ENCODE peak calls at places on chromosomes 12 and 14, in eight cellular contexts. Y is left ventricle myocardium inferior; I is NCI-H345; B is kidney tubule cell; O is NCI-H1092; V is Peyer's patch; X is GM12865; R is naive thymus-derived CD8-positive, alpha-beta T cell. M is an unnamed sample.

GRCh38 chr12:125890983-125891382 is 825.7 kb downstream of the AACS start:
- DNase-seq in B (no peak), O (no peak), X (no peak), Y (peak), I (no peak), R (no peak), V (no peak), M (no peak)

GRCh38 chr12:113154351-113154973 is 4.9 kb downstream of the CFAP73 start:
- DNase-seq in X (no peak), B (peak), Y (no peak), R (no peak), I (no peak), V (no peak), O (no peak), M (no peak)

GRCh38 chr12:25213338-25213737 is 18.3 kb downstream of the ETFRF1 start:
- DNase-seq in V (no peak), B (no peak), O (no peak), Y (no peak), X (no peak), R (no peak), I (no peak), M (no peak)

GRCh38 chr12:104453133-104453532 is 3.6 kb upstream of the CHST11 start:
- DNase-seq in I (no peak), O (no peak), Y (no peak), R (no peak), X (no peak), V (no peak), B (no peak), M (no peak)

GRCh38 chr14:28709571-28710305 is 56.8 kb upstream of the FOXG1 start:
- DNase-seq in B (no peak), X (no peak), V (no peak), O (no peak), Y (no peak), I (no peak), R (no peak), M (no peak)

GRCh38 chr12:74119811-74120362 is 417.7 kb upstream of the ATXN7L3B start:
- DNase-seq in V (no peak), O (no peak), X (no peak), I (no peak), Y (no peak), R (no peak), B (no peak), M (no peak)

GRCh38 chr12:68507657-68508056 is 103.0 kb upstream of the RAP1B start:
- DNase-seq in R (no peak), X (no peak), Y (no peak), I (no peak), O (no peak), V (no peak), B (no peak), M (no peak)

GRCh38 chr12:72271401-72271740 is 799 bp upstream of the TRHDE start:
- DNase-seq in B (no peak), Y (no peak), O (peak), V (no peak), R (no peak), X (no peak), I (no peak), M (no peak)

GRCh38 chr12:10718279-10718821 is 4.8 kb downstream of the YBX3 start:
- DNase-seq in Y (no peak), I (no peak), B (peak), O (no peak), V (no peak), X (no peak), R (no peak), M (no peak)

GRCh38 chr12:14741153-14741552 is 44.8 kb upstream of the GUCY2C start:
- DNase-seq in R (no peak), V (no peak), Y (no peak), B (peak), I (no peak), X (peak), O (no peak), M (no peak)

GRCh38 chr14:69987416-69988144 is 108.4 kb downstream of the SMOC1 start:
- DNase-seq in O (no peak), X (no peak), R (no peak), I (no peak), Y (no peak), B (no peak), V (no peak), M (no peak)

GRCh38 chr14:36617824-36618223 is 35.4 kb upstream of the NKX2-8 start:
- DNase-seq in V (no peak), B (no peak), I (no peak), R (no peak), Y (no peak), O (no peak), X (no peak), M (no peak)

GRCh38 chr12:11158885-11159444 is 12.0 kb upstream of the SMIM10L1 start:
- DNase-seq in Y (no peak), X (no peak), I (no peak), B (no peak), O (no peak), R (no peak), V (no peak), M (no peak)

GRCh38 chr12:4082809-4083447 is 190.6 kb upstream of the CCND2 start:
- DNase-seq in Y (no peak), V (no peak), B (no peak), O (no peak), R (no peak), I (no peak), X (peak), M (no peak)

GRCh38 chr12:3898751-3899150 is 25.6 kb upstream of the PARP11 start:
- DNase-seq in I (no peak), V (no peak), Y (no peak), R (no peak), X (no peak), O (no peak), B (no peak), M (no peak)

GRCh38 chr14:24280797-24281460 is 9.5 kb upstream of the RABGGTA start:
- DNase-seq in X (no peak), I (no peak), Y (no peak), B (no peak), R (no peak), O (no peak), V (no peak), M (no peak)

GRCh38 chr12:1935700-1936378 is 17.4 kb upstream of the CACNA2D4 start:
- DNase-seq in B (no peak), R (no peak), O (no peak), V (no peak), X (no peak), I (no peak), Y (no peak), M (no peak)

GRCh38 chr14:22084393-22085281 is 411.0 kb upstream of the OR4E1 start:
- DNase-seq in X (peak), O (peak), Y (no peak), B (peak), V (no peak), R (no peak), I (peak), M (peak)

GRCh38 chr12:48923117-48923516 is 2.2 kb downstream of the FKBP11 start:
- DNase-seq in R (no peak), Y (no peak), O (no peak), B (no peak), V (no peak), I (no peak), X (no peak), M (no peak)

GRCh38 chr14:33805593-33805992 is 145.3 kb downstream of the EGLN3 start:
- DNase-seq in V (no peak), B (no peak), I (no peak), O (no peak), Y (no peak), X (no peak), R (no peak), M (no peak)

GRCh38 chr12:132407525-132407924 is 78.1 kb upstream of the GALNT9 start:
- DNase-seq in B (no peak), O (no peak), I (no peak), X (no peak), Y (no peak), V (no peak), R (no peak), M (no peak)

GRCh38 chr12:119699199-119699765 is 31.3 kb downstream of the PRKAB1 start:
- DNase-seq in B (peak), Y (no peak), I (no peak), X (no peak), V (no peak), R (no peak), O (no peak), M (no peak)

GRCh38 chr12:29043069-29043468 is 106.0 kb upstream of the FAR2 start:
- DNase-seq in V (no peak), O (no peak), I (no peak), B (no peak), Y (no peak), R (no peak), X (no peak), M (no peak)

GRCh38 chr14:69154779-69155178 is 1.9 kb upstream of the DCAF5 start:
- DNase-seq in X (peak), R (no peak), V (no peak), Y (no peak), B (peak), I (no peak), O (no peak), M (no peak)

GRCh38 chr12:2683283-2684025 is 111.3 kb upstream of the FKBP4 start:
- DNase-seq in I (no peak), Y (no peak), B (no peak), V (no peak), O (no peak), R (no peak), X (no peak), M (no peak)

GRCh38 chr14:21924479-21924878 is 250.9 kb upstream of the OR4E1 start:
- DNase-seq in V (peak), I (no peak), X (peak), Y (no peak), B (no peak), R (peak), O (no peak), M (peak)

GRCh38 chr12:132400011-132400641 is 70.7 kb upstream of the GALNT9 start:
- DNase-seq in V (peak), O (peak), Y (peak), R (no peak), B (no peak), I (peak), X (no peak), M (no peak)

GRCh38 chr12:49937639-49938300 is 12.8 kb upstream of the AQP2 start:
- DNase-seq in X (no peak), O (no peak), V (no peak), I (no peak), B (no peak), Y (no peak), R (no peak), M (no peak)

GRCh38 chr12:88111074-88111652 is 30.7 kb downstream of the CEP290 start:
- DNase-seq in X (peak), R (no peak), O (no peak), B (peak), Y (no peak), V (no peak), I (peak), M (peak)

GRCh38 chr12:32440120-32440865 is 40.9 kb downstream of the FGD4 start:
- DNase-seq in V (no peak), X (no peak), O (no peak), B (no peak), Y (no peak), R (no peak), I (no peak), M (no peak)

GRCh38 chr12:67045650-67046049 is 223.5 kb upstream of the CAND1 start:
- DNase-seq in Y (no peak), V (no peak), O (no peak), I (no peak), X (no peak), B (no peak), R (no peak), M (no peak)

GRCh38 chr14:69685716-69686115 is 74.3 kb downstream of the SUSD6 start:
- DNase-seq in X (no peak), V (peak), B (peak), R (no peak), Y (peak), I (peak), O (peak), M (no peak)

GRCh38 chr12:6563448-6564050 is 4.5 kb downstream of the NOP2 start:
- DNase-seq in Y (no peak), O (no peak), B (peak), I (peak), V (peak), X (peak), R (peak), M (peak)

GRCh38 chr12:74370608-74371216 is 166.9 kb upstream of the ATXN7L3B start:
- DNase-seq in V (no peak), B (no peak), I (no peak), R (no peak), Y (no peak), O (no peak), X (no peak), M (no peak)

GRCh38 chr14:97219356-97220017 is 422.3 kb downstream of the VRK1 start:
- DNase-seq in I (no peak), X (no peak), Y (no peak), O (no peak), V (no peak), B (no peak), R (peak), M (peak)

GRCh38 chr12:49537231-49537708 is 1.6 kb upstream of the KCNH3 start:
- DNase-seq in Y (no peak), O (no peak), X (no peak), R (no peak), I (no peak), B (no peak), V (no peak), M (no peak)

GRCh38 chr12:127381043-127381668 is 885.8 kb upstream of the TMEM132C start:
- DNase-seq in V (peak), B (peak), Y (peak), O (peak), R (peak), I (peak), X (peak), M (no peak)

GRCh38 chr12:105667880-105668279 is 337.4 kb downstream of the C12orf75 start:
- DNase-seq in Y (no peak), R (no peak), X (no peak), B (no peak), V (no peak), O (no peak), I (no peak), M (no peak)

GRCh38 chr12:88417531-88417930 is 162.7 kb downstream of the KITLG start:
- DNase-seq in X (no peak), Y (no peak), B (no peak), R (no peak), V (no peak), O (peak), I (peak), M (no peak)

M was measured in immature natural killer cell.